ENCODE peak calls at places on chromosomes 12 and 14, in seven cellular contexts. S, T, C, V, Z, O and M are unnamed samples.

GRCh38 chr14:104888489-104889373 is 23.7 kb downstream of the CEP170B start:
- DNase-seq in S (no peak), T (no peak), C (peak; percentile 20), V (peak; percentile 32), Z (no peak), O (no peak), M (no peak)

GRCh38 chr12:111605931-111606625 is 7.0 kb upstream of the ATXN2 start:
- DNase-seq in S (no peak), T (no peak), C (no peak), V (no peak), Z (no peak), O (no peak), M (no peak)

GRCh38 chr14:65239897-65240296 is 137.6 kb upstream of the MAX start:
- DNase-seq in S (peak; percentile 67), T (no peak), C (no peak), V (no peak), Z (no peak), O (no peak), M (no peak)

GRCh38 chr14:71931492-71932228 is 569 bp upstream of the RGS6 start:
- DNase-seq in S (no peak), T (no peak), C (peak; percentile 30), V (no peak), Z (no peak), O (no peak), M (no peak)

GRCh38 chr14:104350463-104351185 is 212.2 kb downstream of the KIF26A start:
- DNase-seq in S (peak; percentile 87), T (no peak), C (no peak), V (no peak), Z (no peak), O (no peak), M (no peak)

GRCh38 chr12:94717112-94717511 is 66.8 kb upstream of the TMCC3 start:
- DNase-seq in S (no peak), T (no peak), C (no peak), V (no peak), Z (no peak), O (no peak), M (no peak)

GRCh38 chr14:72525087-72525909 is 368.6 kb downstream of the DPF3 start:
- DNase-seq in S (no peak), T (no peak), C (no peak), V (no peak), Z (no peak), O (no peak), M (no peak)

GRCh38 chr12:8491848-8492530 is 21.3 kb upstream of the CLEC4D start:
- DNase-seq in S (no peak), T (no peak), C (no peak), V (no peak), Z (no peak), O (no peak), M (no peak)

GRCh38 chr14:100547633-100548294 is 39.5 kb downstream of the BEGAIN start:
- DNase-seq in S (no peak), T (peak; percentile 44), C (no peak), V (no peak), Z (no peak), O (no peak), M (peak; percentile 78)